ENCODE peak calls at places on chromosomes 3 and 15, in eight cellular contexts. B, I, N, Z, U, A, J and X are unnamed samples.

GRCh38 chr3:169667710-169668080 is 4.2 kb upstream of the MECOM start:
- DNase-seq in N (no peak), J (no peak), U (no peak), A (no peak), I (no peak), Z (no peak), B (peak; percentile 23), X (no peak)

GRCh38 chr3:63576826-63577225 is 75.6 kb upstream of the SNTN start:
- DNase-seq in A (no peak), Z (no peak), J (no peak), U (no peak), I (no peak), B (peak; percentile 67), N (no peak), X (no peak)

GRCh38 chr15:77784361-77785292 is 151.9 kb upstream of the LINGO1 start:
- DNase-seq in U (no peak), N (peak; percentile 7), A (peak; percentile 88), I (peak; percentile 14), Z (no peak), B (peak; percentile 87), J (no peak), X (no peak)

GRCh38 chr3:184565421-184566211 is 4.0 kb downstream of the EPHB3 start:
- DNase-seq in A (no peak), I (no peak), B (no peak), Z (peak; percentile 87), N (no peak), U (no peak), J (peak; percentile 86), X (no peak)

GRCh38 chr15:74655424-74655823 is 39.8 kb downstream of the CLK3 start:
- DNase-seq in U (no peak), A (no peak), J (no peak), Z (no peak), B (no peak), N (no peak), I (no peak), X (no peak)

GRCh38 chr3:197484204-197484901 is 71.4 kb downstream of the BDH1 start:
- DNase-seq in U (no peak), J (no peak), Z (no peak), I (no peak), B (no peak), N (no peak), A (no peak), X (no peak)

GRCh38 chr3:74469151-74469550 is 145.3 kb downstream of the CNTN3 start:
- DNase-seq in I (no peak), A (no peak), Z (no peak), B (no peak), N (no peak), U (no peak), J (no peak), X (no peak)

GRCh38 chr3:154040283-154040682 is 80.9 kb upstream of the ARHGEF26 start:
- DNase-seq in N (no peak), A (no peak), Z (no peak), J (no peak), I (peak; percentile 23), B (no peak), U (no peak), X (no peak)

GRCh38 chr3:196471551-196471950 is 32.0 kb downstream of the RNF168 start:
- DNase-seq in J (no peak), U (no peak), I (no peak), Z (no peak), A (no peak), N (no peak), B (no peak), X (no peak)

GRCh38 chr3:64918989-64919388 is 231.2 kb upstream of the ADAMTS9 start:
- DNase-seq in A (no peak), Z (no peak), I (no peak), U (no peak), B (no peak), J (no peak), N (no peak), X (no peak)

GRCh38 chr3:129415830-129416229 is 12.6 kb downstream of the EFCAB12 start:
- DNase-seq in Z (no peak), N (no peak), B (no peak), U (no peak), I (peak; percentile 45), A (no peak), J (no peak), X (peak; percentile 24)

GRCh38 chr15:91182096-91182495 is 82.0 kb downstream of the SV2B start:
- DNase-seq in I (no peak), Z (no peak), J (no peak), N (no peak), B (no peak), A (no peak), U (no peak), X (no peak)

GRCh38 chr3:100045696-100046095 is 68.6 kb downstream of the FILIP1L start:
- DNase-seq in N (no peak), Z (peak; percentile 35), A (no peak), B (peak; percentile 51), J (peak; percentile 56), U (no peak), I (no peak), X (peak; percentile 81)

GRCh38 chr3:57079221-57079831 is 18.9 kb downstream of the SPATA12 start:
- DNase-seq in N (no peak), B (peak; percentile 88), I (peak; percentile 28), Z (peak; percentile 51), U (no peak), J (peak; percentile 48), A (no peak), X (no peak)

GRCh38 chr3:134483195-134483890 is 2.4 kb downstream of the ANAPC13 start:
- DNase-seq in B (no peak), Z (no peak), J (no peak), A (no peak), N (no peak), U (no peak), I (no peak), X (no peak)

GRCh38 chr3:197007953-197008352 is 21.7 kb downstream of the MELTF start:
- DNase-seq in B (no peak), A (no peak), U (no peak), Z (no peak), I (no peak), J (no peak), N (no peak), X (no peak)

GRCh38 chr3:45105855-45106655 is 40.1 kb downstream of the CDCP1 start:
- DNase-seq in Z (peak; percentile 37), B (no peak), U (no peak), A (no peak), N (peak; percentile 58), I (no peak), J (no peak), X (peak; percentile 26)

GRCh38 chr15:98800437-98801233 is 152.3 kb downstream of the IGF1R start:
- DNase-seq in U (peak; percentile 74), J (peak; percentile 47), B (peak; percentile 90), N (peak; percentile 77), I (peak; percentile 54), Z (peak; percentile 60), A (no peak), X (no peak)

GRCh38 chr15:63040954-63041353 is 1.6 kb upstream of the TPM1 start:
- DNase-seq in I (no peak), U (no peak), A (no peak), B (no peak), N (no peak), J (no peak), Z (no peak), X (no peak)

GRCh38 chr15:34708422-34708821 is 46.4 kb downstream of the GJD2 start:
- DNase-seq in J (no peak), U (no peak), A (no peak), B (peak; percentile 81), N (peak; percentile 28), Z (no peak), I (peak; percentile 28), X (no peak)

GRCh38 chr3:61354604-61355003 is 103.4 kb upstream of the FHIT start:
- DNase-seq in B (no peak), I (no peak), J (no peak), Z (no peak), U (no peak), N (no peak), A (no peak), X (no peak)

GRCh38 chr3:72052841-72053409 is 268.0 kb upstream of the PROK2 start:
- DNase-seq in B (no peak), U (no peak), A (no peak), J (no peak), N (no peak), Z (no peak), I (no peak), X (no peak)

GRCh38 chr3:72055436-72055835 is 270.5 kb upstream of the PROK2 start:
- DNase-seq in B (no peak), Z (no peak), I (no peak), U (no peak), J (no peak), N (no peak), A (no peak), X (no peak)

GRCh38 chr3:72058493-72059081 is 273.6 kb upstream of the PROK2 start:
- DNase-seq in N (no peak), A (no peak), J (no peak), Z (no peak), I (no peak), U (no peak), B (no peak), X (no peak)

GRCh38 chr3:72050771-72051170 is 265.8 kb upstream of the PROK2 start:
- DNase-seq in J (no peak), Z (no peak), N (no peak), U (no peak), B (no peak), A (no peak), I (no peak), X (no peak)

GRCh38 chr3:72054976-72055375 is 270.0 kb upstream of the PROK2 start:
- DNase-seq in Z (no peak), U (no peak), I (peak; percentile 50), N (no peak), J (no peak), A (no peak), B (no peak), X (no peak)
- TF ChIP-seq POLR2AphosphoS5 in Z (no peak), U (no peak), I (no peak), N (no peak), J (no peak), A (no peak), B (no peak), X (no peak)

GRCh38 chr3:123341871-123342630 is 106.8 kb downstream of the ADCY5 start:
- DNase-seq in I (no peak), U (no peak), N (no peak), B (no peak), A (no peak), J (no peak), Z (no peak), X (peak; percentile 37)
- TF ChIP-seq CTCF in I (peak; percentile 15), U (no peak), N (no peak), B (no peak), A (no peak), J (no peak), Z (no peak), X (no peak)

GRCh38 chr3:58287354-58287753 is 18.7 kb upstream of the RPP14 start:
- DNase-seq in I (no peak), N (no peak), A (no peak), Z (no peak), U (no peak), J (no peak), B (no peak), X (no peak)
- H3K27ac ChIP-seq in I (no peak overlapping the region), N (no peak overlapping the region), A (no peak overlapping the region), Z (no peak overlapping the region), U (no peak overlapping the region), J (no peak overlapping the region), B (no peak overlapping the region), X (no peak overlapping the region)

DNA sequence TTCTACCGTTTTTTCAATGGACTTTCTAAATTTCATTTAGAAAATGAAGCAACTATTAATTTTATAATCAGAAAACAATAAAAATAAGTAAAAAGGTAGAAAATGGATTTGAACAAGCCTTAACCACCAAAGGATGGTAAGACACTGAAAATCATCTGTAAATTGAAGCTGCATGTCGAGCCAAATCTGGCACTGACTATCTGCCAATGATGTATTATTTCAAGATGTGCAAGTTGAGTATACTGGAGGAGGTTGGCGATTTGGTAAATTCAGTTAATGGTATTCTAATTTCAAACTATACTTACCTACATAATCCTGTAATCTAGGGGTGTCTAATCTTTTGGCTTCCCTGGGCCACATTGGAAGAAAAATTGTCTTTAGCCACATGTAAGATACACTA is 93.5 kb downstream of the FMN1 start:
- DNase-seq in I (no peak), U (no peak), N (no peak), J (no peak), B (no peak), Z (no peak), A (no peak), X (no peak)
- TF ChIP-seq POLR2AphosphoS5 in I (no peak), U (no peak), N (no peak), J (no peak), B (no peak), Z (no peak), A (no peak), X (no peak)